ENCODE peak calls at places on chromosomes 12 and 14, in five cellular contexts. One of them, this sample, is unnamed. For H3K9me2, the result is how much of the 10 kb centered on the place peaks cover.

GRCh38 chr14:27056586-27056985 is 458.8 kb upstream of the NOVA1 start:
- DNase-seq in MM.1S: no peak
- DNase-seq in hepatocyte: peak
- DNase-seq in GM23248: no peak
- DNase-seq in GM23338: no peak
- DNase-seq in this sample: no peak

GRCh38 chr12:123092866-123093265 is 58.0 kb downstream of the PITPNM2 start:
- DNase-seq in MM.1S: no peak
- DNase-seq in hepatocyte: no peak
- DNase-seq in GM23248: no peak
- DNase-seq in GM23338: no peak
- DNase-seq in this sample: no peak

GRCh38 chr14:37595809-37596595 is 573 bp downstream of the TTC6 start:
- DNase-seq in MM.1S: peak
- DNase-seq in hepatocyte: peak
- DNase-seq in GM23248: peak
- DNase-seq in GM23338: peak
- DNase-seq in this sample: peak

GRCh38 chr14:51396222-51396815 is 156.3 kb downstream of the TMX1 start:
- DNase-seq in MM.1S: no peak
- DNase-seq in hepatocyte: no peak
- DNase-seq in GM23248: peak
- DNase-seq in GM23338: no peak
- DNase-seq in this sample: peak

GRCh38 chr14:45810152-45810872 is 557.3 kb upstream of the MIS18BP1 start:
- DNase-seq in MM.1S: peak
- DNase-seq in hepatocyte: peak
- DNase-seq in GM23248: no peak
- DNase-seq in GM23338: peak
- DNase-seq in this sample: no peak

GRCh38 chr14:75879031-75879430 is 102.8 kb downstream of the TGFB3 start:
- DNase-seq in MM.1S: peak
- DNase-seq in hepatocyte: no peak
- DNase-seq in GM23248: peak
- DNase-seq in GM23338: no peak
- DNase-seq in this sample: peak

GRCh38 chr12:79409562-79409961 is 281.2 kb downstream of the PAWR start:
- DNase-seq in MM.1S: no peak
- DNase-seq in hepatocyte: peak
- DNase-seq in GM23248: peak
- DNase-seq in GM23338: no peak
- DNase-seq in this sample: no peak

GRCh38 chr14:92686411-92686762 is 62.0 kb downstream of the LGMN start:
- DNase-seq in MM.1S: no peak
- DNase-seq in hepatocyte: no peak
- DNase-seq in GM23248: no peak
- DNase-seq in GM23338: no peak
- DNase-seq in this sample: no peak

GRCh38 chr14:61701946-61702345 is 6.6 kb downstream of the HIF1A start:
- DNase-seq in MM.1S: no peak
- DNase-seq in hepatocyte: no peak
- DNase-seq in GM23248: peak
- DNase-seq in GM23338: no peak
- DNase-seq in this sample: no peak

GRCh38 chr14:103882503-103883262 is 35.3 kb upstream of the PPP1R13B start:
- DNase-seq in MM.1S: no peak
- DNase-seq in hepatocyte: no peak
- DNase-seq in GM23248: no peak
- DNase-seq in GM23338: no peak
- DNase-seq in this sample: no peak

GRCh38 chr12:47802312-47802711 is 17.4 kb downstream of the HDAC7 start:
- DNase-seq in MM.1S: no peak
- DNase-seq in hepatocyte: no peak
- DNase-seq in GM23248: peak
- DNase-seq in GM23338: peak
- DNase-seq in this sample: no peak

GRCh38 chr14:41377926-41378325 is 228.8 kb upstream of the LRFN5 start:
- DNase-seq in MM.1S: no peak
- DNase-seq in hepatocyte: no peak
- DNase-seq in GM23248: no peak
- DNase-seq in GM23338: no peak
- DNase-seq in this sample: no peak

GRCh38 chr12:33555128-33555527 is 115.5 kb upstream of the SYT10 start:
- DNase-seq in MM.1S: no peak
- DNase-seq in hepatocyte: no peak
- DNase-seq in GM23248: no peak
- DNase-seq in GM23338: no peak
- DNase-seq in this sample: no peak

GRCh38 chr12:51926718-51927117 is 19.4 kb downstream of the ACVRL1 start:
- DNase-seq in MM.1S: peak
- DNase-seq in hepatocyte: peak
- DNase-seq in GM23248: peak
- DNase-seq in GM23338: peak
- DNase-seq in this sample: no peak

GRCh38 chr12:53267309-53268008 is 640 bp upstream of the ESPL1 start:
- DNase-seq in MM.1S: no peak
- DNase-seq in hepatocyte: no peak
- DNase-seq in GM23248: peak
- DNase-seq in GM23338: no peak
- DNase-seq in this sample: no peak

GRCh38 chr12:32742133-32742532 is 13.6 kb downstream of the YARS2 start:
- DNase-seq in MM.1S: no peak
- DNase-seq in hepatocyte: no peak
- DNase-seq in GM23248: no peak
- DNase-seq in GM23338: no peak
- DNase-seq in this sample: no peak

GRCh38 chr12:104702565-104703139 is 245.9 kb downstream of the CHST11 start:
- DNase-seq in MM.1S: no peak
- DNase-seq in hepatocyte: no peak
- DNase-seq in GM23248: peak
- DNase-seq in GM23338: no peak
- DNase-seq in this sample: no peak

GRCh38 chr12:112115259-112116045 is 6.9 kb upstream of the NAA25 start:
- DNase-seq in MM.1S: no peak
- DNase-seq in hepatocyte: no peak
- DNase-seq in GM23248: no peak
- DNase-seq in GM23338: no peak
- DNase-seq in this sample: no peak

GRCh38 chr12:122687091-122687490 is 16.1 kb downstream of the HCAR2 start:
- DNase-seq in MM.1S: no peak
- DNase-seq in hepatocyte: peak
- DNase-seq in GM23248: no peak
- DNase-seq in GM23338: no peak
- DNase-seq in this sample: no peak

GRCh38 chr12:26090853-26091510 is 33.9 kb downstream of the BHLHE41 start:
- DNase-seq in MM.1S: no peak
- DNase-seq in hepatocyte: no peak
- DNase-seq in GM23248: no peak
- DNase-seq in GM23338: no peak
- DNase-seq in this sample: peak

GRCh38 chr12:51005671-51006070 is 20.5 kb downstream of the SLC11A2 start:
- DNase-seq in MM.1S: no peak
- DNase-seq in hepatocyte: peak
- DNase-seq in GM23248: no peak
- DNase-seq in GM23338: peak
- DNase-seq in this sample: peak

GRCh38 chr14:102481791-102482238 is 27.8 kb downstream of the ANKRD9 start:
- DNase-seq in MM.1S: no peak
- DNase-seq in hepatocyte: peak
- DNase-seq in GM23248: peak
- DNase-seq in GM23338: no peak
- DNase-seq in this sample: peak

GRCh38 chr12:5548152-5548933 is 116.4 kb downstream of the NTF3 start:
- DNase-seq in MM.1S: no peak
- DNase-seq in hepatocyte: peak
- DNase-seq in GM23248: no peak
- DNase-seq in GM23338: no peak
- DNase-seq in this sample: no peak

GRCh38 chr14:55348766-55349453 is 62.7 kb downstream of the ATG14 start:
- DNase-seq in MM.1S: no peak
- DNase-seq in hepatocyte: no peak
- DNase-seq in GM23248: no peak
- DNase-seq in GM23338: no peak
- DNase-seq in this sample: no peak

GRCh38 chr12:110109037-110109836 is 14.9 kb upstream of the IFT81 start:
- DNase-seq in MM.1S: no peak
- DNase-seq in hepatocyte: peak
- DNase-seq in GM23248: peak
- DNase-seq in GM23338: peak
- DNase-seq in this sample: no peak

GRCh38 chr12:74725154-74725553 is 187.5 kb downstream of the ATXN7L3B start:
- DNase-seq in MM.1S: no peak
- DNase-seq in hepatocyte: no peak
- DNase-seq in GM23248: peak
- DNase-seq in GM23338: no peak
- DNase-seq in this sample: peak

GRCh38 chr12:24749171-24749570 is 199.7 kb downstream of the BCAT1 start:
- DNase-seq in MM.1S: no peak
- DNase-seq in hepatocyte: no peak
- DNase-seq in GM23248: no peak
- DNase-seq in GM23338: no peak
- DNase-seq in this sample: no peak

GRCh38 chr12:127247937-127248336 is 1019.0 kb upstream of the TMEM132C start:
- DNase-seq in MM.1S: no peak
- DNase-seq in hepatocyte: no peak
- DNase-seq in GM23248: no peak
- DNase-seq in GM23338: no peak
- DNase-seq in this sample: no peak

GRCh38 chr12:92629349-92630065 is 73.3 kb upstream of the PLEKHG7 start:
- DNase-seq in MM.1S: no peak
- DNase-seq in hepatocyte: peak
- DNase-seq in GM23248: no peak
- DNase-seq in GM23338: no peak
- DNase-seq in this sample: no peak

GRCh38 chr12:48031135-48031960 is 27.1 kb upstream of the COL2A1 start:
- DNase-seq in MM.1S: no peak
- DNase-seq in hepatocyte: no peak
- DNase-seq in GM23248: no peak
- DNase-seq in GM23338: peak
- DNase-seq in this sample: no peak

GRCh38 chr14:74491952-74492351 is 1.2 kb downstream of the NPC2 start:
- DNase-seq in MM.1S: peak
- DNase-seq in hepatocyte: peak
- DNase-seq in GM23248: peak
- DNase-seq in GM23338: peak
- DNase-seq in this sample: peak

GRCh38 chr12:47433876-47434275 is 272.0 kb downstream of the RPAP3 start:
- DNase-seq in MM.1S: no peak
- DNase-seq in hepatocyte: no peak
- DNase-seq in GM23248: peak
- DNase-seq in GM23338: no peak
- DNase-seq in this sample: no peak

DNA sequence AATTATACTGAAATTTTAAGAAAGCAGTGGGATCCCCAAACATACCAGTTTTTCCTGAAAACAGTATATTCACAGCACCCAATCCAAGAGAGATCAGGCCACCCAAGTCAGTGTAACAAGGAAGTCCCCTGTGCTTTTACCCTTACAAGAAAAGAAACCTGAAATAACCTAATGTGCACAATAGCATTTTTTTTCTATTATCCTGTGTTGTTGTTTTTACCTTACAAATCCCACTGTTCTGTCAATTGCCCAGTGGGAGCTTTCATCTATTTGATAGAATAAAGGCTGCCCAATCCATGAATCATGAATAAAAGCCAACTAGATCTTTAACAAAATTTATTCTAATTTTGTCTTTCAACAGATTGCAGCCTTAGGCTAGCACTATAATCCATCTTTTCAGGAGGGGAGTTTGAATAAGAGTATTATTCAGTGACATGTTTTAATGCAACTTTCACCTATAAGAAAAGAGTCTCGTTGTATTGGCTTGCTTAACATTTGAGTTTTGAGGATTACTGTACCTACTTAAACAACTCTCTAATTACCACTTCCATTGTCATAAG is 457.4 kb downstream of the TRHDE start:
- DNase-seq in MM.1S: no peak
- DNase-seq in hepatocyte: no peak
- DNase-seq in GM23248: no peak
- DNase-seq in GM23338: no peak
- DNase-seq in this sample: no peak
- H3K9me2 ChIP-seq in MM.1S: under half
- H3K9me2 ChIP-seq in hepatocyte: under half
- H3K9me2 ChIP-seq in GM23248: under half
- H3K9me2 ChIP-seq in GM23338: under half
- H3K9me2 ChIP-seq in this sample: under half

GRCh38 chr12:132256646-132257045 is 72.7 kb downstream of the GALNT9 start:
- DNase-seq in MM.1S: no peak
- DNase-seq in hepatocyte: no peak
- DNase-seq in GM23248: no peak
- DNase-seq in GM23338: no peak
- DNase-seq in this sample: no peak

GRCh38 chr12:132257206-132257954 is 72.0 kb downstream of the GALNT9 start:
- DNase-seq in MM.1S: no peak
- DNase-seq in hepatocyte: no peak
- DNase-seq in GM23248: no peak
- DNase-seq in GM23338: no peak
- DNase-seq in this sample: no peak

GRCh38 chr12:132253698-132254480 is 75.5 kb downstream of the GALNT9 start:
- DNase-seq in MM.1S: no peak
- DNase-seq in hepatocyte: no peak
- DNase-seq in GM23248: no peak
- DNase-seq in GM23338: no peak
- DNase-seq in this sample: no peak

GRCh38 chr12:132257955-132258490 is 71.4 kb downstream of the GALNT9 start:
- DNase-seq in MM.1S: no peak
- DNase-seq in hepatocyte: no peak
- DNase-seq in GM23248: no peak
- DNase-seq in GM23338: no peak
- DNase-seq in this sample: no peak

GRCh38 chr12:132255642-132256041 is 73.7 kb downstream of the GALNT9 start:
- DNase-seq in MM.1S: no peak
- DNase-seq in hepatocyte: no peak
- DNase-seq in GM23248: no peak
- DNase-seq in GM23338: no peak
- DNase-seq in this sample: no peak
- H3K9me2 ChIP-seq in MM.1S: under half
- H3K9me2 ChIP-seq in hepatocyte: under half
- H3K9me2 ChIP-seq in GM23248: under half
- H3K9me2 ChIP-seq in GM23338: under half
- H3K9me2 ChIP-seq in this sample: under half

GRCh38 chr12:45831590-45831989 is 102.1 kb downstream of the ARID2 start:
- DNase-seq in MM.1S: no peak
- DNase-seq in hepatocyte: no peak
- DNase-seq in GM23248: no peak
- DNase-seq in GM23338: no peak
- DNase-seq in this sample: no peak
- H3K9me2 ChIP-seq in MM.1S: under half
- H3K9me2 ChIP-seq in hepatocyte: under half
- H3K9me2 ChIP-seq in GM23248: under half
- H3K9me2 ChIP-seq in GM23338: under half
- H3K9me2 ChIP-seq in this sample: under half

DNA sequence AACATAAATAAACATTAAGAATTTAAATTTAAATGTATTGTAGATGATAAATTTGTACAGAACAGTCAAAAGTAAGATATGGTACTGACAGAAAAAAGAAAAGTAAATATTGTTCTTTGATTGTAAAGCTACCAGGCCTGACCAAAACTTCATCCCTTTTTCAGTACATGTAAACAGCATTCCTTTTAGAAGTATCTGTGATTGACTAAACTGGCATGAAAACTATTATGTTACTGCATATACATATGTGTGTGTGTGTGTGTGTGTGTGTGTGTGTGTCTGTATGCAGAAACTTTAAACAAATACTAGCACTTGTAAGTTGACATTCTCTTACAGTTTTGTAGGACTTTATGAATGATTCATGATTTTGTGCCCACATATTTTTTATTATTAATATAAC is 270.9 kb downstream of the C12orf50 start:
- DNase-seq in MM.1S: no peak
- DNase-seq in hepatocyte: no peak
- DNase-seq in GM23248: no peak
- DNase-seq in GM23338: no peak
- DNase-seq in this sample: no peak
- H3K9me2 ChIP-seq in MM.1S: under half
- H3K9me2 ChIP-seq in hepatocyte: under half
- H3K9me2 ChIP-seq in GM23248: under half
- H3K9me2 ChIP-seq in GM23338: under half
- H3K9me2 ChIP-seq in this sample: under half

This sample was measured in PC-9.